ENCODE peak calls at places on chromosome 14, in five cellular contexts. I, D, S, Y and P are unnamed samples.

GRCh38 chr14:24597403-24597802 is 12.1 kb downstream of the GZMH start:
- DNase-seq in D (no peak), S (no peak), I (no peak), Y (no peak), P (no peak)

GRCh38 chr14:61523751-61524150 is 171.6 kb upstream of the HIF1A start:
- DNase-seq in D (no peak), S (no peak), I (no peak), Y (no peak), P (no peak)

GRCh38 chr14:102723650-102724049 is 53.6 kb upstream of the TRAF3 start:
- DNase-seq in Y (no peak), I (no peak), D (no peak), S (no peak), P (no peak)

GRCh38 chr14:30270200-30271161 is 288.5 kb upstream of the G2E3 start:
- DNase-seq in S (peak), D (peak), Y (peak), I (peak), P (peak)

GRCh38 chr14:59846595-59846994 is 24.0 kb downstream of the RTN1 start:
- DNase-seq in S (no peak), Y (no peak), D (no peak), I (no peak), P (no peak)

GRCh38 chr14:34713681-34714319 is 593 bp downstream of the CFL2 start:
- DNase-seq in I (no peak), D (peak), Y (peak), S (peak), P (peak)

GRCh38 chr14:90383731-90384542 is 12.9 kb upstream of the CALM1 start:
- DNase-seq in S (peak), Y (peak), I (peak), D (peak), P (peak)

GRCh38 chr14:61756135-61756534 is 6.1 kb upstream of the SNAPC1 start:
- DNase-seq in S (no peak), D (peak), I (no peak), Y (peak), P (no peak)

GRCh38 chr14:77580964-77581505 is 35.4 kb downstream of the SPTLC2 start:
- DNase-seq in S (no peak), D (peak), I (no peak), Y (peak), P (peak)

GRCh38 chr14:53316504-53316903 is 163.4 kb upstream of the DDHD1 start:
- DNase-seq in S (no peak), Y (no peak), I (no peak), D (no peak), P (no peak)

GRCh38 chr14:101757064-101757838 is 4.3 kb upstream of the PPP2R5C start:
- DNase-seq in Y (no peak), S (no peak), I (no peak), D (no peak), P (no peak)

GRCh38 chr14:76331328-76332011 is 44.5 kb upstream of the ESRRB start:
- DNase-seq in S (no peak), Y (no peak), D (no peak), I (no peak), P (no peak)

GRCh38 chr14:77457115-77457521 is 283 bp downstream of the VIPAS39 start:
- DNase-seq in I (peak), D (no peak), S (no peak), Y (no peak), P (peak)

GRCh38 chr14:72518809-72519377 is 375.0 kb downstream of the DPF3 start:
- DNase-seq in S (no peak), D (no peak), Y (no peak), I (peak), P (peak)

GRCh38 chr14:61566537-61567225 is 128.6 kb upstream of the HIF1A start:
- DNase-seq in S (no peak), D (peak), I (no peak), Y (peak), P (peak)

GRCh38 chr14:86462193-86462592 is 932.2 kb downstream of the FLRT2 start:
- DNase-seq in S (no peak), I (no peak), D (peak), Y (peak), P (peak)

GRCh38 chr14:55129086-55129427 is at the start of gene LGALS3:
- DNase-seq in S (peak), Y (peak), I (peak), D (peak), P (peak)

GRCh38 chr14:33480589-33481184 is 470.2 kb downstream of the EGLN3 start:
- DNase-seq in I (no peak), D (no peak), S (no peak), Y (no peak), P (no peak)

GRCh38 chr14:32457213-32457920 is 128.3 kb downstream of the AKAP6 start:
- DNase-seq in Y (peak), D (peak), I (no peak), S (peak), P (peak)

GRCh38 chr14:97544581-97544980 is 747.4 kb downstream of the VRK1 start:
- DNase-seq in S (no peak), I (no peak), D (no peak), Y (no peak), P (no peak)

GRCh38 chr14:63535918-63536317 is 7.3 kb downstream of the PPP2R5E start:
- DNase-seq in D (no peak), S (no peak), Y (no peak), I (no peak), P (no peak)

GRCh38 chr14:100762089-100762515 is 35.4 kb downstream of the DLK1 start:
- DNase-seq in Y (peak), I (no peak), D (peak), S (no peak), P (peak)

GRCh38 chr14:57889245-57889644 is 23.4 kb upstream of the SLC35F4 start:
- DNase-seq in D (peak), S (peak), I (no peak), Y (peak), P (peak)

GRCh38 chr14:55019968-55020554 is 6.8 kb downstream of the WDHD1 start:
- DNase-seq in S (no peak), Y (peak), D (no peak), I (no peak), P (no peak)

GRCh38 chr14:77044776-77045569 is 16.5 kb upstream of the IRF2BPL start:
- DNase-seq in D (no peak), Y (peak), S (peak), I (no peak), P (peak)

GRCh38 chr14:36604757-36605505 is 22.5 kb upstream of the NKX2-8 start:
- DNase-seq in Y (peak), S (no peak), I (no peak), D (peak), P (peak)

GRCh38 chr14:88551094-88551870 is 3.5 kb downstream of the PTPN21 start:
- DNase-seq in D (peak), I (peak), S (peak), Y (peak), P (peak)

GRCh38 chr14:74531467-74531866 is 37.9 kb downstream of the ISCA2 start:
- DNase-seq in Y (peak), I (no peak), D (peak), S (peak), P (peak)

GRCh38 chr14:26276757-26277156 is 321.1 kb downstream of the NOVA1 start:
- DNase-seq in S (no peak), D (no peak), I (no peak), Y (no peak), P (peak)

GRCh38 chr14:28756896-28757570 is 9.6 kb upstream of the FOXG1 start:
- DNase-seq in D (peak), S (no peak), I (no peak), Y (peak), P (peak)

GRCh38 chr14:30998100-30998706 is 27.2 kb upstream of the AP4S1 start:
- DNase-seq in D (no peak), Y (no peak), S (no peak), I (no peak), P (no peak)

GRCh38 chr14:43003845-43004244 is 1397.2 kb downstream of the LRFN5 start:
- DNase-seq in D (peak), Y (peak), S (no peak), I (no peak), P (peak)

GRCh38 chr14:24297190-24297964 is 2.2 kb downstream of the DHRS1 start:
- DNase-seq in S (no peak), D (no peak), I (no peak), Y (no peak), P (peak)

GRCh38 chr14:104749111-104749649 is 3.8 kb upstream of the SIVA1 start:
- DNase-seq in Y (no peak), D (peak), I (no peak), S (peak), P (peak)

GRCh38 chr14:99755629-99756603 is 37.3 kb upstream of the EML1 start:
- DNase-seq in S (peak), I (no peak), Y (peak), D (peak), P (peak)

GRCh38 chr14:70816525-70816924 is 7.2 kb upstream of the MAP3K9 start:
- DNase-seq in D (no peak), I (no peak), Y (no peak), S (no peak), P (no peak)

DNA sequence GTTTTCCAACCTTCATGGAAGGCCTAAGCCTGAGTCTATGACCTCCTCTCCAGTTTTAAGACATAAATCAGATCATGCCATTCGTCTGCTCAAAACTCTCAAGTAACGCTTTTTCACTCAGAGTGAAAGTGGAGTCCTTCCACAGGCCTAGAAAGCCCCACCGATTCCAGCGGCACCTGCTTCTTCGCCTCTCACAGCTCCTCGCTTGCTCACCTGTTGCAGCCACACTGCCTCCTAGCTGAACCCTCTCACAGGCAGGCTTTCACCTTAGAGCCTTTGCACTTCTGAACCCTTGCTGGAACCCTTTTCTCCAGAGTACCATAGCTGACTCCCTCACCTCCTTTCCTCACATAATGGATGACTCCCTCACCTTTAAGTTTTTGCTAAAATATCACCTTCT is 301.1 kb downstream of the ZFP36L1 start:
- DNase-seq in Y (no peak), D (no peak), S (no peak), I (no peak), P (no peak)
- TF ChIP-seq CTCF in Y (no peak), D (no peak), S (no peak), I (no peak), P (no peak)

GRCh38 chr14:106662947-106663346 is 1136.6 kb downstream of the TMEM121 start:
- DNase-seq in S (no peak), Y (no peak), D (no peak), I (no peak), P (no peak)

GRCh38 chr14:106652494-106652893 is 1126.1 kb downstream of the TMEM121 start:
- DNase-seq in S (no peak), Y (no peak), D (no peak), I (no peak), P (no peak)

GRCh38 chr14:106657460-106657859 is 1131.1 kb downstream of the TMEM121 start:
- DNase-seq in I (peak), D (no peak), Y (no peak), S (no peak), P (no peak)
- H3K4me3 ChIP-seq in I (no peak), D (no peak), Y (no peak), S (no peak), P (no peak)

GRCh38 chr14:20836668-20837338 is 34.2 kb upstream of the RNASE1 start:
- DNase-seq in I (no peak), D (no peak), S (no peak), Y (peak), P (peak)
- TF ChIP-seq CTCF in I (no peak), D (peak), S (peak), Y (peak), P (peak)

GRCh38 chr14:65210118-65210826 is 108.0 kb upstream of the MAX start:
- DNase-seq in Y (peak), S (no peak), I (no peak), D (peak), P (peak)

GRCh38 chr14:65206448-65207096 is 104.3 kb upstream of the MAX start:
- DNase-seq in D (peak), I (no peak), S (no peak), Y (peak), P (peak)

GRCh38 chr14:65210827-65211192 is 108.5 kb upstream of the MAX start:
- DNase-seq in S (no peak), D (peak), Y (no peak), I (no peak), P (no peak)

GRCh38 chr14:65206078-65206447 is 103.7 kb upstream of the MAX start:
- DNase-seq in S (no peak), D (no peak), Y (no peak), I (no peak), P (no peak)

DNA sequence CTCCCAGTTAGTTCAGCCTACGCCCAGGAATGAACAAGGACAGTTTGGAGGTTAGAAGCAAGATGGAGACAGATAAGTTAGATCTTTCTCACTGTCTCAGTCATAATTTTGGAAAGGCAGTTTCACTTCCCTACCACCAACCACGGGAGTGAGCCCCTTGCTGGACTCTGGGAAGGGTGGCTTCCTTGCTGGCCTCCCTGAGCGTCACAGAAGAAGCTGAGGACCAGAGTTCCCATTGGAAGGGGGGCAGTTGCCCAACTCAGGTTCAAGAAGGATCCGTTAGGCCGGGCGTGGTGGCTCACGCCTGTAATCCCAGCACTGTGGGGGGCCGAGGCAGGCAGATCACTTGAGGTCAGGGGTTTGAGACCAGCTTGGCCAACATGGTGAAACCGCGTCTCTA is 106.2 kb upstream of the MAX start:
- DNase-seq in I (no peak), Y (no peak), D (no peak), S (no peak), P (no peak)
- H3K4me3 ChIP-seq in I (no peak), Y (no peak), D (no peak), S (no peak), P (no peak)

GRCh38 chr14:92670177-92670576 is 78.2 kb downstream of the LGMN start:
- DNase-seq in I (no peak), D (peak), S (peak), Y (peak), P (peak)
- TF ChIP-seq CTCF in I (no peak), D (peak), S (no peak), Y (peak), P (peak)

GRCh38 chr14:93086441-93087055 is 29.2 kb downstream of the ITPK1 start:
- DNase-seq in I (no peak), Y (no peak), S (peak), D (no peak), P (no peak)
- H3K4me3 ChIP-seq in I (no peak), Y (no peak), S (no peak), D (no peak), P (no peak)

GRCh38 chr14:27587103-27587502 is 989.3 kb upstream of the NOVA1 start:
- DNase-seq in I (no peak), S (no peak), D (no peak), Y (no peak), P (no peak)
- TF ChIP-seq CTCF in I (no peak), S (no peak), D (no peak), Y (peak), P (no peak)

GRCh38 chr14:95311752-95312151 is 8.0 kb downstream of the CLMN start:
- DNase-seq in S (no peak), D (no peak), Y (no peak), I (no peak), P (peak)
- H3K4me3 ChIP-seq in S (no peak), D (no peak), Y (no peak), I (no peak), P (no peak)

DNA sequence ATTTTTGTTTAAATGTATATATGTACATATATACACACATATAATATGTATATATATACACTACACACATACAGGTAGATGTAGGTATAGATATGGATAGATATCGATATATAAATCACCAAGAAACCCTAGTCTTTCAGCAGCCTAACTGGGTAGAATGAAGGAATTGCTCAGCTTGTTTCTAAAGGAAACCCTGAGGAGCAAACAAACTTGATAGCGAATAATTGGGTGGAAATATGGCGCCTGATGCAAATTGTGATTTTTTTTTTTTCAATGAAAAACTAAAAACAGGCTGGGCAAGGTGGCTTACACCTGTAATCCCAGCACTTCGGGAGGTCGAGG is 254 bp upstream of the CCDC177 start:
- DNase-seq in Y (no peak), D (no peak), I (no peak), S (no peak), P (no peak)
- TF ChIP-seq CTCF in Y (no peak), D (no peak), I (peak), S (no peak), P (no peak)